ENCODE peak calls at places on chromosomes 7 and 10, in seven cellular contexts. M is K562, T is SK-N-SH, L is H1, H is HepG2, I is GM12878, C is HCT116. R is an unnamed sample.

GRCh38 chr7:104980969-104981670 is 32.9 kb upstream of the KMT2E start:
- DNase-seq in M (peak; percentile 78), T (peak; percentile 77), L (no peak), H (peak; percentile 44), I (no peak), C (peak; percentile 54), R (peak; percentile 53)

GRCh38 chr7:1114505-1114904 is 26.6 kb downstream of the GPER1 start:
- DNase-seq in M (no peak), T (no peak), L (no peak), H (no peak), I (no peak), C (no peak), R (no peak)

GRCh38 chr10:110414563-110415309 is 83.0 kb upstream of the DUSP5 start:
- DNase-seq in M (no peak), T (no peak), L (no peak), H (peak; percentile 35), I (peak; percentile 99), C (peak; percentile 98), R (no peak)

GRCh38 chr7:157816526-157817250 is 479.9 kb downstream of the DNAJB6 start:
- DNase-seq in M (no peak), T (no peak), L (no peak), H (no peak), I (no peak), C (no peak), R (no peak)

GRCh38 chr10:32149257-32149955 is 93.2 kb upstream of the KIF5B start:
- DNase-seq in M (peak; percentile 36), T (no peak), L (no peak), H (no peak), I (peak; percentile 45), C (peak; percentile 35), R (no peak)

GRCh38 chr7:20799566-20800377 is 13.1 kb upstream of the SP8 start:
- DNase-seq in M (no peak), T (no peak), L (no peak), H (no peak), I (no peak), C (no peak), R (no peak)

GRCh38 chr7:117127585-117128168 is 174.4 kb downstream of the ST7 start:
- DNase-seq in M (peak; percentile 34), T (no peak), L (no peak), H (peak; percentile 55), I (peak; percentile 23), C (peak; percentile 28), R (peak; percentile 65)

GRCh38 chr10:62666264-62666663 is 138.3 kb upstream of the ADO start:
- DNase-seq in M (no peak), T (no peak), L (no peak), H (no peak), I (no peak), C (no peak), R (no peak)

GRCh38 chr10:34721201-34721840 is 93.8 kb downstream of the PARD3 start:
- DNase-seq in M (no peak), T (no peak), L (no peak), H (no peak), I (no peak), C (no peak), R (peak; percentile 38)

GRCh38 chr10:127196227-127196954 is at the start of gene INSYN2A:
- DNase-seq in M (no peak), T (peak; percentile 78), L (peak; percentile 76), H (no peak), I (no peak), C (no peak), R (peak; percentile 64)

GRCh38 chr7:48781783-48782182 is 142.6 kb upstream of the CDC14C start:
- DNase-seq in M (no peak), T (no peak), L (no peak), H (no peak), I (no peak), C (no peak), R (no peak)

GRCh38 chr7:155206286-155207020 is 91.2 kb upstream of the INSIG1 start:
- DNase-seq in M (peak; percentile 86), T (no peak), L (no peak), H (no peak), I (peak; percentile 80), C (no peak), R (no peak)

GRCh38 chr10:10661176-10661575 is 356.5 kb upstream of the CELF2 start:
- DNase-seq in M (no peak), T (no peak), L (no peak), H (no peak), I (no peak), C (no peak), R (no peak)

GRCh38 chr10:100912013-100912608 is 652 bp upstream of the SLF2 start:
- DNase-seq in M (peak; percentile 30), T (no peak), L (no peak), H (no peak), I (no peak), C (no peak), R (no peak)

GRCh38 chr10:100917071-100917470 is 4.3 kb downstream of the SLF2 start:
- DNase-seq in M (no peak), T (no peak), L (no peak), H (no peak), I (no peak), C (no peak), R (no peak)

GRCh38 chr10:100912609-100913469 is at the start of gene SLF2:
- DNase-seq in M (peak; percentile 98), T (peak; percentile 99), L (peak; percentile 90), H (peak; percentile 97), I (peak; percentile 96), C (peak; percentile 98), R (peak; percentile 99)

GRCh38 chr10:100911472-100911871 is 1.3 kb upstream of the SLF2 start:
- DNase-seq in M (no peak), T (no peak), L (no peak), H (no peak), I (no peak), C (no peak), R (no peak)

GRCh38 chr10:100913470-100913865 is 705 bp downstream of the SLF2 start:
- DNase-seq in M (no peak), T (no peak), L (no peak), H (no peak), I (no peak), C (no peak), R (no peak)
- TF ChIP-seq JUND in M (no peak), T (no peak), L (no peak), H (no peak), I (no peak), C (no peak), R (no peak)

DNA sequence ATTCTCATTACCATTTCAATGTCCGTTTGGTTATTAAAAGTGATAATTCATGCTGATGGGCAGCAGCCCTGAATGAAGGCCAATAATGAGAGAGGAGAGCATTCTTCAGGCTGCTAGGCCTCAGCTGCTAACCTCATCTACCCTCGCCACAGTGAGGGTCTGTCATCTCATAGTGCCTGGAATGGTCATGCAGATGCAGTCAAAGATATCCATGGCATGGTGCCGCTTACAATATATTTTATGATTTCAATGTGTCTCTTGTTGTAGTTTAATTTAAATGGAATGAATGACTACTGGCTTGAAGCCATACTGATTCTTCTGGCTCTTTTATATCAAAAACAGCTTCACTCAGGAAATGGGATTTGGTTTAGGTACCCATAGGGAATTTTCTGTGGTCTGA is 126.9 kb downstream of the SLC16A9 start:
- DNase-seq in M (no peak), T (peak; percentile 22), L (no peak), H (no peak), I (no peak), C (no peak), R (no peak)
- TF ChIP-seq JUND in M (no peak), T (peak; percentile 42), L (no peak), H (no peak), I (no peak), C (no peak), R (no peak)

DNA sequence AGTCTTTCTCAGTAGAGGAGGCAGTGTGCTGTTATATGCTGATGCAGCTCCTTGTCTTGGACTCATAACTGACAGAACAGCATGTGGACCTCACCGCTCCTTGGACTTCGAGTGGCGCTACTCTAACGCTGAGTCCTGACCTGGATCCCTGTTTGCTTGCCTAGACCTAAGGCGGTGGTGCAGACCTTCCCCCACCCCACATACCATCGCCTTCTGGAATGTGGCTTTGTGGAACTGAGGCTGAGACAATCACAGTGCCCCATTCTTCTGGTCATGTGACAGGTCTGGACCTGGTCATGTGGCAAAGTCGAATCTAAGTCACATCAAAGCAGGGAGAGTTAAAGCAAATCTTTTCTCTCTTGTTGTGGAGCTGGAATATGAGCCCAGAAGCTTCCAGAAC is 190.7 kb upstream of the MKI67 start:
- DNase-seq in M (no peak), T (no peak), L (no peak), H (no peak), I (no peak), C (no peak), R (no peak)
- TF ChIP-seq JUND in M (no peak), T (no peak), L (no peak), H (no peak), I (no peak), C (no peak), R (no peak)

GRCh38 chr7:133572087-133572486 is 319.2 kb downstream of the EXOC4 start:
- DNase-seq in M (no peak), T (no peak), L (no peak), H (no peak), I (no peak), C (no peak), R (no peak)
- TF ChIP-seq JUND in M (no peak), T (no peak), L (no peak), H (no peak), I (no peak), C (no peak), R (no peak)

DNA sequence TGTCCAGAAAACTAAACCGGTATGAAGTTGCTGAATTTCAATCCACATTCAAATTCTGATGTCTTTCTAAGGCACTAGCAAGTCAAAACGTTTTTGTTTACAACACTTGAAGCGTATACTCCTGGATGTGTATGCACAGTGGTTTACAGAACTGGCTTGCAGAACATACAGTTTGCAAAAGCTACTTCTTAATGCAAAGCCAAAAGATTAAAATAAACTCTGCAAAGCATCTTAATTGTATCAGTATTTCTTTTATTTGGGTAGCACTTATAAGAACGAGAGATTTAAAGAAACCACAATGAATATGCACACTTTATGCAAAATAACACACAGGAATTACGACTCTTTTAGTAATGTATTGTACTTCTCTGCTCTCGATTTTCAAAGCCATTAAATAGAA is 189.2 kb upstream of the STEAP4 start:
- DNase-seq in M (no peak), T (no peak), L (no peak), H (no peak), I (no peak), C (no peak), R (no peak)
- TF ChIP-seq JUND in M (no peak), T (no peak), L (no peak), H (no peak), I (no peak), C (no peak), R (no peak)

R was measured in T47D.